ENCODE peak calls at places on chromosomes 7 and 10, in six cellular contexts. S is NCI-H2081; Y is GM23338; K is NCI-H1436; G is EL; A is activated CD4-positive, alpha-beta T cell treated with anti-CD3 and anti-CD28 coated beads for 36 hours. J is an unnamed sample.

GRCh38 chr10:34789993-34790506 is 25.0 kb downstream of the PARD3 start:
- DNase-seq in Y (no peak), A (no peak), G (no peak), S (no peak), K (peak), J (peak)

GRCh38 chr7:78620931-78621330 is 822.4 kb downstream of the PHTF2 start:
- DNase-seq in K (no peak), G (peak), A (no peak), Y (peak), S (no peak), J (peak)

GRCh38 chr7:783556-784490 is 48.5 kb upstream of the SUN1 start:
- DNase-seq in Y (no peak), S (no peak), K (no peak), A (no peak), G (no peak), J (no peak)

GRCh38 chr10:9214618-9215017 is 1160.1 kb downstream of the GATA3 start:
- DNase-seq in S (no peak), K (no peak), A (no peak), G (no peak), Y (no peak), J (no peak)

GRCh38 chr10:126533644-126534043 is 136.8 kb downstream of the C10orf90 start:
- DNase-seq in G (no peak), A (no peak), K (no peak), Y (no peak), S (no peak), J (no peak)

GRCh38 chr10:70694410-70695179 is 22.3 kb downstream of the ADAMTS14 start:
- DNase-seq in G (peak), K (no peak), Y (no peak), A (no peak), S (no peak), J (peak)

GRCh38 chr10:51073461-51074237 is 638 bp upstream of the PRKG1 start:
- DNase-seq in G (peak), A (peak), Y (peak), K (no peak), S (no peak), J (peak)

GRCh38 chr10:102650655-102651454 is 6.6 kb downstream of the TRIM8 start:
- DNase-seq in S (no peak), Y (no peak), K (no peak), G (no peak), A (no peak), J (no peak)

GRCh38 chr10:117460846-117461765 is 81.4 kb upstream of the EMX2 start:
- DNase-seq in S (no peak), Y (no peak), K (no peak), G (peak), A (no peak), J (no peak)

GRCh38 chr7:101880536-101881443 is 63.4 kb downstream of the CUX1 start:
- DNase-seq in G (peak), K (no peak), A (no peak), Y (no peak), S (no peak), J (peak)

GRCh38 chr10:86943316-86944030 is 13.9 kb downstream of the MMRN2 start:
- DNase-seq in K (no peak), Y (no peak), G (no peak), A (no peak), S (no peak), J (no peak)

GRCh38 chr10:103111031-103111917 is 81.8 kb downstream of the NT5C2 start:
- DNase-seq in G (no peak), Y (peak), A (no peak), S (no peak), K (no peak), J (peak)

GRCh38 chr7:132154248-132154647 is 422.0 kb downstream of the PLXNA4 start:
- DNase-seq in G (no peak), S (no peak), K (no peak), A (no peak), Y (no peak), J (no peak)

GRCh38 chr10:22414146-22414545 is 68.8 kb downstream of the SPAG6 start:
- DNase-seq in G (no peak), S (no peak), Y (no peak), K (no peak), A (no peak), J (peak)

GRCh38 chr7:37930226-37930948 is 9.9 kb downstream of the EPDR1 start:
- DNase-seq in S (no peak), Y (no peak), A (no peak), G (no peak), K (no peak), J (no peak)

GRCh38 chr7:1254281-1255082 is 21.8 kb downstream of the UNCX start:
- DNase-seq in S (no peak), A (no peak), G (no peak), K (no peak), Y (no peak), J (no peak)

GRCh38 chr7:31251441-31251840 is 89.1 kb downstream of the NEUROD6 start:
- DNase-seq in Y (peak), S (no peak), K (no peak), G (no peak), A (no peak), J (no peak)

GRCh38 chr10:132131581-132132250 is 55.0 kb upstream of the DPYSL4 start:
- DNase-seq in G (no peak), K (no peak), S (no peak), Y (no peak), A (no peak), J (no peak)

GRCh38 chr10:113905756-113906155 is 51.3 kb downstream of the NHLRC2 start:
- DNase-seq in S (no peak), G (no peak), K (no peak), Y (no peak), A (no peak), J (no peak)

GRCh38 chr7:107469836-107470416 is at the start of gene GPR22:
- DNase-seq in A (no peak), S (no peak), G (no peak), K (no peak), Y (peak), J (no peak)

GRCh38 chr10:94303929-94304328 is 58.8 kb downstream of the NOC3L start:
- DNase-seq in Y (no peak), S (no peak), A (no peak), K (no peak), G (no peak), J (no peak)

GRCh38 chr7:35415411-35415822 is 161.5 kb upstream of the TBX20 start:
- DNase-seq in G (no peak), K (no peak), Y (no peak), S (no peak), A (no peak), J (no peak)

GRCh38 chr10:30557884-30558283 is 71.7 kb downstream of the LYZL2 start:
- DNase-seq in G (peak), A (no peak), S (no peak), Y (peak), K (no peak), J (peak)

GRCh38 chr7:44461387-44461786 is 29.1 kb downstream of the NUDCD3 start:
- DNase-seq in Y (no peak), G (peak), S (no peak), A (peak), K (no peak), J (peak)

GRCh38 chr7:134546903-134547737 is 1.8 kb upstream of the AKR1B15 start:
- DNase-seq in K (peak), Y (peak), G (peak), A (peak), S (peak), J (peak)

J was measured in cardiac fibroblast.